ENCODE peak calls at places on chromosomes 1 and 21, in eight cellular contexts. Y, S, C, N, K, T, X and D are unnamed samples.

GRCh38 chr1:248372394-248372793 is 3.2 kb upstream of the OR2T6 start:
- DNase-seq in X (no peak), S (no peak), N (no peak), C (no peak), K (no peak), T (no peak), Y (no peak), D (no peak)

GRCh38 chr1:8004803-8005573 is 21.1 kb downstream of the ERRFI1 start:
- DNase-seq in K (peak; percentile 99), Y (no peak), S (no peak), N (peak; percentile 26), T (no peak), C (peak; percentile 66), X (no peak), D (peak; percentile 96)

GRCh38 chr1:238233966-238234365 is 343.2 kb upstream of the ZP4 start:
- DNase-seq in K (no peak), T (no peak), N (no peak), S (no peak), X (no peak), C (no peak), Y (no peak), D (no peak)

GRCh38 chr1:242454262-242455051 is 70.0 kb downstream of the PLD5 start:
- DNase-seq in C (peak; percentile 79), T (no peak), Y (no peak), S (no peak), K (peak; percentile 41), X (no peak), N (peak; percentile 32), D (peak; percentile 24)

GRCh38 chr1:212651521-212651920 is 43.0 kb downstream of the ATF3 start:
- DNase-seq in C (no peak), X (no peak), S (no peak), Y (no peak), T (no peak), N (no peak), K (peak; percentile 20), D (no peak)

GRCh38 chr1:238177351-238177750 is 286.6 kb upstream of the ZP4 start:
- DNase-seq in C (no peak), T (no peak), X (no peak), Y (no peak), S (no peak), N (no peak), K (no peak), D (no peak)

GRCh38 chr1:6505367-6506209 is 14.1 kb upstream of the PLEKHG5 start:
- DNase-seq in N (no peak), T (no peak), S (no peak), K (no peak), X (no peak), C (no peak), Y (no peak), D (no peak)

GRCh38 chr1:246111570-246111969 is 395.5 kb downstream of the SMYD3 start:
- DNase-seq in X (no peak), T (no peak), K (no peak), C (no peak), S (no peak), N (no peak), Y (no peak), D (no peak)

GRCh38 chr1:12028957-12029511 is 9.7 kb downstream of the MIIP start:
- DNase-seq in T (no peak), C (no peak), S (no peak), K (no peak), N (no peak), X (no peak), Y (no peak), D (no peak)

GRCh38 chr21:38306407-38306806 is 49.6 kb downstream of the KCNJ15 start:
- DNase-seq in S (no peak), X (no peak), C (no peak), N (no peak), Y (no peak), T (no peak), K (peak; percentile 71), D (no peak)

GRCh38 chr1:204572923-204573562 is 56.8 kb downstream of the MDM4 start:
- DNase-seq in C (no peak), S (no peak), K (no peak), X (no peak), N (no peak), T (no peak), Y (no peak), D (no peak)

GRCh38 chr1:5585256-5585655 is 407.0 kb downstream of the NPHP4 start:
- DNase-seq in X (peak; percentile 1), Y (no peak), C (no peak), K (no peak), S (no peak), T (no peak), N (no peak), D (no peak)

GRCh38 chr1:6872573-6873261 is 87.5 kb downstream of the CAMTA1 start:
- DNase-seq in C (no peak), N (no peak), T (no peak), Y (no peak), K (no peak), X (no peak), S (no peak), D (no peak)

GRCh38 chr1:209048961-209049669 is 534.4 kb upstream of the CAMK1G start:
- DNase-seq in Y (no peak), C (no peak), S (no peak), T (no peak), K (no peak), X (no peak), N (no peak), D (no peak)

GRCh38 chr1:159900755-159901335 is 880 bp upstream of the CFAP45 start:
- DNase-seq in X (no peak), T (no peak), Y (no peak), N (no peak), C (no peak), S (no peak), K (no peak), D (no peak)

GRCh38 chr1:193299038-193299437 is 112.6 kb upstream of the B3GALT2 start:
- DNase-seq in T (no peak), N (no peak), Y (no peak), S (no peak), C (no peak), X (no peak), K (no peak), D (no peak)

GRCh38 chr1:10210841-10211804 is 753 bp downstream of the KIF1B start:
- DNase-seq in C (peak; percentile 21), N (peak; percentile 69), S (peak; percentile 79), X (peak; percentile 84), K (peak; percentile 97), Y (no peak), T (peak; percentile 39), D (peak; percentile 39)

GRCh38 chr21:45069085-45069484 is 5.3 kb upstream of the ADARB1 start:
- DNase-seq in K (no peak), S (no peak), C (no peak), N (no peak), T (no peak), X (no peak), Y (no peak), D (no peak)

GRCh38 chr1:150763631-150764223 is 1.9 kb downstream of the CTSS start:
- DNase-seq in C (no peak), K (no peak), S (no peak), X (no peak), Y (no peak), T (no peak), N (no peak), D (no peak)

GRCh38 chr1:3459940-3460652 is 5.6 kb downstream of the ARHGEF16 start:
- DNase-seq in S (no peak), T (no peak), X (no peak), C (no peak), N (peak; percentile 77), K (no peak), Y (no peak), D (no peak)

GRCh38 chr1:245771521-245772281 is 616.9 kb downstream of the KIF26B start:
- DNase-seq in Y (no peak), N (no peak), T (no peak), C (no peak), K (peak; percentile 93), S (no peak), X (no peak), D (no peak)

GRCh38 chr1:119862276-119862675 is 34.0 kb downstream of the ADAM30 start:
- DNase-seq in X (no peak), C (no peak), S (no peak), N (no peak), K (no peak), Y (no peak), T (no peak), D (no peak)

GRCh38 chr1:85583355-85584263 is 3.0 kb downstream of the CCN1 start:
- DNase-seq in N (no peak), S (no peak), C (no peak), Y (no peak), X (no peak), K (peak; percentile 76), T (no peak), D (no peak)

GRCh38 chr1:178536844-178537371 is 24.0 kb downstream of the TEX35 start:
- DNase-seq in N (peak; percentile 76), Y (no peak), X (peak; percentile 42), S (peak; percentile 19), C (no peak), T (no peak), K (peak; percentile 97), D (no peak)

GRCh38 chr21:36429672-36430546 is 44.7 kb downstream of the CHAF1B start:
- DNase-seq in Y (no peak), X (peak; percentile 85), T (peak; percentile 51), S (no peak), K (peak; percentile 96), C (no peak), N (peak; percentile 88), D (no peak)